ENCODE peak calls at places on chromosome 12, in six cellular contexts. One of them, this sample, is unnamed.

GRCh38 chr12:70971395-70971794 is 50.9 kb upstream of the PTPRR start:
- DNase-seq in CD8-positive, alpha-beta T cell: no peak
- DNase-seq in tibial artery: no peak
- DNase-seq in neural progenitor cell: no peak
- DNase-seq in OCI-LY7: no peak
- DNase-seq in psoas muscle: no peak
- DNase-seq in this sample: no peak

GRCh38 chr12:9323144-9323681 is 115.0 kb upstream of the PZP start:
- DNase-seq in CD8-positive, alpha-beta T cell: no peak
- DNase-seq in tibial artery: no peak
- DNase-seq in neural progenitor cell: no peak
- DNase-seq in OCI-LY7: no peak
- DNase-seq in psoas muscle: no peak
- DNase-seq in this sample: no peak

GRCh38 chr12:96501139-96501741 is 11.9 kb downstream of the CFAP54 start:
- DNase-seq in CD8-positive, alpha-beta T cell: peak; percentile 36
- DNase-seq in tibial artery: no peak
- DNase-seq in neural progenitor cell: no peak
- DNase-seq in OCI-LY7: peak; percentile 66
- DNase-seq in psoas muscle: no peak
- DNase-seq in this sample: peak; percentile 17

GRCh38 chr12:116635487-116635886 is 76.3 kb downstream of the MAP1LC3B2 start:
- DNase-seq in CD8-positive, alpha-beta T cell: no peak
- DNase-seq in tibial artery: no peak
- DNase-seq in neural progenitor cell: no peak
- DNase-seq in OCI-LY7: no peak
- DNase-seq in psoas muscle: no peak
- DNase-seq in this sample: no peak

GRCh38 chr12:41250748-41251147 is 62.6 kb downstream of the PDZRN4 start:
- DNase-seq in CD8-positive, alpha-beta T cell: no peak
- DNase-seq in tibial artery: no peak
- DNase-seq in neural progenitor cell: no peak
- DNase-seq in OCI-LY7: no peak
- DNase-seq in psoas muscle: no peak
- DNase-seq in this sample: no peak

GRCh38 chr12:73361156-73361866 is 1089.1 kb downstream of the TRHDE start:
- DNase-seq in CD8-positive, alpha-beta T cell: no peak
- DNase-seq in tibial artery: no peak
- DNase-seq in neural progenitor cell: no peak
- DNase-seq in OCI-LY7: no peak
- DNase-seq in psoas muscle: no peak
- DNase-seq in this sample: no peak

GRCh38 chr12:52650520-52651081 is 1.4 kb downstream of the KRT2 start:
- DNase-seq in CD8-positive, alpha-beta T cell: no peak
- DNase-seq in tibial artery: no peak
- DNase-seq in neural progenitor cell: no peak
- DNase-seq in OCI-LY7: no peak
- DNase-seq in psoas muscle: no peak
- DNase-seq in this sample: no peak

GRCh38 chr12:46214668-46215429 is 54.0 kb downstream of the SLC38A1 start:
- DNase-seq in CD8-positive, alpha-beta T cell: peak; percentile 82
- DNase-seq in tibial artery: no peak
- DNase-seq in neural progenitor cell: no peak
- DNase-seq in OCI-LY7: peak; percentile 40
- DNase-seq in psoas muscle: no peak
- DNase-seq in this sample: peak; percentile 78

GRCh38 chr12:9615420-9616135 is 7.9 kb upstream of the KLRB1 start:
- DNase-seq in CD8-positive, alpha-beta T cell: no peak
- DNase-seq in tibial artery: no peak
- DNase-seq in neural progenitor cell: no peak
- DNase-seq in OCI-LY7: peak; percentile 67
- DNase-seq in psoas muscle: no peak
- DNase-seq in this sample: peak; percentile 67

GRCh38 chr12:65881348-65881961 is 57.2 kb downstream of the HMGA2 start:
- DNase-seq in CD8-positive, alpha-beta T cell: no peak
- DNase-seq in tibial artery: peak; percentile 70
- DNase-seq in neural progenitor cell: peak; percentile 43
- DNase-seq in OCI-LY7: no peak
- DNase-seq in psoas muscle: peak; percentile 41
- DNase-seq in this sample: no peak

GRCh38 chr12:106632797-106633450 is 50.1 kb downstream of the RFX4 start:
- DNase-seq in CD8-positive, alpha-beta T cell: no peak
- DNase-seq in tibial artery: no peak
- DNase-seq in neural progenitor cell: no peak
- DNase-seq in OCI-LY7: no peak
- DNase-seq in psoas muscle: no peak
- DNase-seq in this sample: no peak

GRCh38 chr12:41034686-41035085 is 153.4 kb upstream of the PDZRN4 start:
- DNase-seq in CD8-positive, alpha-beta T cell: no peak
- DNase-seq in tibial artery: no peak
- DNase-seq in neural progenitor cell: no peak
- DNase-seq in OCI-LY7: no peak
- DNase-seq in psoas muscle: no peak
- DNase-seq in this sample: no peak

GRCh38 chr12:65606008-65606766 is 218.1 kb upstream of the HMGA2 start:
- DNase-seq in CD8-positive, alpha-beta T cell: no peak
- DNase-seq in tibial artery: no peak
- DNase-seq in neural progenitor cell: no peak
- DNase-seq in OCI-LY7: no peak
- DNase-seq in psoas muscle: no peak
- DNase-seq in this sample: no peak

GRCh38 chr12:39835517-39836489 is 216.2 kb upstream of the ABCD2 start:
- DNase-seq in CD8-positive, alpha-beta T cell: no peak
- DNase-seq in tibial artery: no peak
- DNase-seq in neural progenitor cell: no peak
- DNase-seq in OCI-LY7: no peak
- DNase-seq in psoas muscle: no peak
- DNase-seq in this sample: no peak

GRCh38 chr12:101823891-101824290 is 6.9 kb downstream of the GNPTAB start:
- DNase-seq in CD8-positive, alpha-beta T cell: peak; percentile 69
- DNase-seq in tibial artery: no peak
- DNase-seq in neural progenitor cell: peak; percentile 70
- DNase-seq in OCI-LY7: peak; percentile 93
- DNase-seq in psoas muscle: peak; percentile 23
- DNase-seq in this sample: peak; percentile 80
- H3K9me3 ChIP-seq in CD8-positive, alpha-beta T cell: no peaks in the 10 kb centered on the region
- H3K9me3 ChIP-seq in tibial artery: no peaks in the 10 kb centered on the region
- H3K9me3 ChIP-seq in neural progenitor cell: no peaks in the 10 kb centered on the region
- H3K9me3 ChIP-seq in OCI-LY7: peaks cover 6% of the 10 kb centered on the region
- H3K9me3 ChIP-seq in psoas muscle: no peaks in the 10 kb centered on the region
- H3K9me3 ChIP-seq in this sample: no peaks in the 10 kb centered on the region

GRCh38 chr12:77947326-77947725 is 116.6 kb downstream of the NAV3 start:
- DNase-seq in CD8-positive, alpha-beta T cell: no peak
- DNase-seq in tibial artery: no peak
- DNase-seq in neural progenitor cell: no peak
- DNase-seq in OCI-LY7: no peak
- DNase-seq in psoas muscle: no peak
- DNase-seq in this sample: no peak
- H3K4me3 ChIP-seq in CD8-positive, alpha-beta T cell: no peak overlapping the region
- H3K4me3 ChIP-seq in tibial artery: no peak overlapping the region
- H3K4me3 ChIP-seq in neural progenitor cell: no peak overlapping the region
- H3K4me3 ChIP-seq in OCI-LY7: no peak overlapping the region
- H3K4me3 ChIP-seq in psoas muscle: no peak overlapping the region
- H3K4me3 ChIP-seq in this sample: no peak overlapping the region

GRCh38 chr12:131039551-131039950 is 85.8 kb downstream of the ADGRD1 start:
- DNase-seq in CD8-positive, alpha-beta T cell: no peak
- DNase-seq in tibial artery: no peak
- DNase-seq in neural progenitor cell: no peak
- DNase-seq in OCI-LY7: no peak
- DNase-seq in psoas muscle: no peak
- DNase-seq in this sample: no peak
- H3K9me3 ChIP-seq in CD8-positive, alpha-beta T cell: no peaks in the 10 kb centered on the region
- H3K9me3 ChIP-seq in tibial artery: no peaks in the 10 kb centered on the region
- H3K9me3 ChIP-seq in neural progenitor cell: no peaks in the 10 kb centered on the region
- H3K9me3 ChIP-seq in OCI-LY7: no peaks in the 10 kb centered on the region
- H3K9me3 ChIP-seq in psoas muscle: no peaks in the 10 kb centered on the region
- H3K9me3 ChIP-seq in this sample: no peaks in the 10 kb centered on the region

GRCh38 chr12:68804654-68805591 is 3.1 kb upstream of the MDM2 start:
- DNase-seq in CD8-positive, alpha-beta T cell: no peak
- DNase-seq in tibial artery: no peak
- DNase-seq in neural progenitor cell: no peak
- DNase-seq in OCI-LY7: no peak
- DNase-seq in psoas muscle: no peak
- DNase-seq in this sample: no peak
- H3K4me3 ChIP-seq in CD8-positive, alpha-beta T cell: no peak overlapping the region
- H3K4me3 ChIP-seq in tibial artery: no peak overlapping the region
- H3K4me3 ChIP-seq in neural progenitor cell: no peak overlapping the region
- H3K4me3 ChIP-seq in OCI-LY7: no peak overlapping the region
- H3K4me3 ChIP-seq in psoas muscle: no peak overlapping the region
- H3K4me3 ChIP-seq in this sample: no peak overlapping the region

DNA sequence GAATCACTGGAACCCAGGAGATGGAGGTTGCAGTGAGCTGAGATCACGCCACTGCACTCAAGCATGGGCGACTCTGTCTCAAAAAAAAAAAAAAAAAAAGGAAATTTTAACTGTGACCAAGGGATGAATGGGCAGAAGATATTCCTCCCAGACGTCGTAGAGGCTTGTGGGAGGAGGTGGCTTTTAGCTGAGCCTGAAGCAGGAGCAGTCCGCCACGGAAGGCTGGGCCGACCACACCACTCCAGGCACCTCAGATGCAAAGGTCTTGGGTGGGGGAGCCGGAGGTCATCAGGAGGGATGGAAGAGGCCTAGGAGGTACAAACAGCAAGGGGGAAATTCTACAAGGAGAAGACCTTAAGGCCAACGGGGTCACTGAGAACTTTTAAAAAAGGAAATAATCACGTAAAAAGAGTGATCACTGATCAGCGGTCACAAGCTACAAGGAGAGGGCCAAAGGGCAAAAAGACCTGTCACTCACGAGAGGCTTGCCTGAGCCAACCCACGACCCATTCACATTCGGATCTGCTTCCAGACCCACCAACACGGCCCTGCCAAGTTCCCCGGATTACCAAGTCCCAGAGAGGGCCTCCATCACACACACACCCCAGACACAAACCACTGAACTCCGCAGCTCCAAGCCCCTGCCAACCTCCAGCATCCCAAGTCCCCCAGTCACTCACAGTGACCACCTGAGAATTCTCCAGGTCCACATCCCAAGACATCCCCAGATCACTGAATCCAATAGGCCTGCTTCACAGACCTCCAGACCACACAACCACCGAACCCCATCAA is 3.5 kb downstream of the ZNF605 start:
- DNase-seq in CD8-positive, alpha-beta T cell: no peak
- DNase-seq in tibial artery: peak; percentile 59
- DNase-seq in neural progenitor cell: no peak
- DNase-seq in OCI-LY7: no peak
- DNase-seq in psoas muscle: no peak
- DNase-seq in this sample: no peak
- H3K9me3 ChIP-seq in CD8-positive, alpha-beta T cell: no peaks in the 10 kb centered on the region
- H3K9me3 ChIP-seq in tibial artery: peaks cover 4% of the 10 kb centered on the region
- H3K9me3 ChIP-seq in neural progenitor cell: peaks cover 16% of the 10 kb centered on the region
- H3K9me3 ChIP-seq in OCI-LY7: peaks cover 34% of the 10 kb centered on the region
- H3K9me3 ChIP-seq in psoas muscle: peaks cover 47% of the 10 kb centered on the region
- H3K9me3 ChIP-seq in this sample: no peaks in the 10 kb centered on the region

DNA sequence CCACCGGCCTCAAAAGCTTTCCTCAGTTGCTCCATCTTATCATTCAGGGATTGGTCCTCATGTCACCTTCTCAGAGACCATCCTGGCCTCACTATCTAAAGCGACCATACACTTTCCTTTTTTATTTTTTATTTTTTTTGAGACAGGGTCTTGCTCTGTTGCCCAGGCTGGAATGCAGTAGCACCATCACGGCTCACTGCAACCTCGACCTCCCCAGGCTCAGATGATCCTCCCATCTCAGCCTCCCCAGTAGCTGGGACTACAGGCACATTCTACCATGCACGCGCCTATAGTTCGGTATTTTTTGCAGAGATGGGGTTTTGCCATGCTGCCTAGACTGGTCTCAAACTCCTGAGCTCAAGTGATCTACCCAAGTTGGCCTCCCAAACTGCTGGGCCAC is 2.8 kb downstream of the WSB2 start:
- DNase-seq in CD8-positive, alpha-beta T cell: no peak
- DNase-seq in tibial artery: no peak
- DNase-seq in neural progenitor cell: no peak
- DNase-seq in OCI-LY7: no peak
- DNase-seq in psoas muscle: no peak
- DNase-seq in this sample: no peak
- H3K4me3 ChIP-seq in CD8-positive, alpha-beta T cell: no peak overlapping the region
- H3K4me3 ChIP-seq in tibial artery: no peak overlapping the region
- H3K4me3 ChIP-seq in neural progenitor cell: no peak overlapping the region
- H3K4me3 ChIP-seq in OCI-LY7: no peak overlapping the region
- H3K4me3 ChIP-seq in psoas muscle: no peak overlapping the region
- H3K4me3 ChIP-seq in this sample: no peak overlapping the region

GRCh38 chr12:130611026-130611905 is 104.8 kb downstream of the RIMBP2 start:
- DNase-seq in CD8-positive, alpha-beta T cell: no peak
- DNase-seq in tibial artery: peak; percentile 50
- DNase-seq in neural progenitor cell: no peak
- DNase-seq in OCI-LY7: no peak
- DNase-seq in psoas muscle: no peak
- DNase-seq in this sample: no peak

GRCh38 chr12:130615906-130616305 is 100.2 kb downstream of the RIMBP2 start:
- DNase-seq in CD8-positive, alpha-beta T cell: no peak
- DNase-seq in tibial artery: peak; percentile 46
- DNase-seq in neural progenitor cell: no peak
- DNase-seq in OCI-LY7: no peak
- DNase-seq in psoas muscle: no peak
- DNase-seq in this sample: no peak

GRCh38 chr12:130617219-130617618 is 98.9 kb downstream of the RIMBP2 start:
- DNase-seq in CD8-positive, alpha-beta T cell: no peak
- DNase-seq in tibial artery: peak; percentile 38
- DNase-seq in neural progenitor cell: no peak
- DNase-seq in OCI-LY7: no peak
- DNase-seq in psoas muscle: no peak
- DNase-seq in this sample: no peak

GRCh38 chr12:130613131-130613530 is 103.0 kb downstream of the RIMBP2 start:
- DNase-seq in CD8-positive, alpha-beta T cell: no peak
- DNase-seq in tibial artery: peak; percentile 45
- DNase-seq in neural progenitor cell: no peak
- DNase-seq in OCI-LY7: no peak
- DNase-seq in psoas muscle: no peak
- DNase-seq in this sample: no peak

DNA sequence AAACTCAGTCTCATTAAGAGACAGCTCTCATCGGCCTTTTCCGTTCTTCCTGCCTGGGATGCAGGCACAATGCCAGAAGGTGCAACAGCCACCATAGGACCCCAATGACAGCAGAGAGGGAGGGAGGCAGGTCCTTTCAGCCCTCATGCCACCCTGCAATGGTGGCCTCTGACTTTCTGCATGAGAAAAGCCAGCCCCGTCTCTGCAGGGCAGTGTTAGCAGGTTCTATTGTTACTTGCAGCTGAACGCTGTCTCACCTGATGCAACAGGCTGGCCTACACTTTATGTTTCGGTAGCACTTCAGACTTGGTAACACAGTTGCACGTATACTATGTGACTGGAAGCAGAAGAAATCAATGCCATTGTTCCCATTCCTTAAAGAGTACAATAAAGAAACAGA is 102.3 kb downstream of the RIMBP2 start:
- DNase-seq in CD8-positive, alpha-beta T cell: no peak
- DNase-seq in tibial artery: peak; percentile 34
- DNase-seq in neural progenitor cell: no peak
- DNase-seq in OCI-LY7: no peak
- DNase-seq in psoas muscle: no peak
- DNase-seq in this sample: no peak
- H3K9me3 ChIP-seq in CD8-positive, alpha-beta T cell: no peaks in the 10 kb centered on the region
- H3K9me3 ChIP-seq in tibial artery: no peaks in the 10 kb centered on the region
- H3K9me3 ChIP-seq in neural progenitor cell: no peaks in the 10 kb centered on the region
- H3K9me3 ChIP-seq in OCI-LY7: no peaks in the 10 kb centered on the region
- H3K9me3 ChIP-seq in psoas muscle: no peaks in the 10 kb centered on the region
- H3K9me3 ChIP-seq in this sample: no peaks in the 10 kb centered on the region

DNA sequence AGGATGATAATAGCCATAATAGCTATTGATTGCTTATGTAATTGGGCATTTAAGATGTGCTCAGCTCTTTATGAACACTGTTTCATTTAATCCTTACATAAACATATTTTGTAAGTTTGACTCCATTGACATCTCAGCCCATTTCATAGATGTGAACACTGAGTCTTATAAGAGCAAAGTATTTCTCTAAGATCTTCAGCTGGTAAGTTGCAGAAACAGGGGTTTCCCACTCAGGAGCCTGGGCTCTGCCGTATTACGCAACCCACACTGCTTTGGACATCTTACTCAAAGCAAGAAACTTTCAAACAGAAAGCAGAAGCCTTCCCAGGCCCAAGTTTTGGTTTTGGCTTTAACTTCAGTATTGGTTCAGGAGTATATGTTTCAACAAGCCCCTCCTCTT is 705.1 kb downstream of the MED13L start:
- DNase-seq in CD8-positive, alpha-beta T cell: no peak
- DNase-seq in tibial artery: no peak
- DNase-seq in neural progenitor cell: no peak
- DNase-seq in OCI-LY7: no peak
- DNase-seq in psoas muscle: no peak
- DNase-seq in this sample: no peak
- H3K4me3 ChIP-seq in CD8-positive, alpha-beta T cell: no peak overlapping the region
- H3K4me3 ChIP-seq in tibial artery: no peak overlapping the region
- H3K4me3 ChIP-seq in neural progenitor cell: no peak overlapping the region
- H3K4me3 ChIP-seq in OCI-LY7: no peak overlapping the region
- H3K4me3 ChIP-seq in psoas muscle: no peak overlapping the region
- H3K4me3 ChIP-seq in this sample: no peak overlapping the region